ENCODE peak calls at places on chromosomes 7 and 10, in five cellular contexts. One of them, this sample, is unnamed.
A peak's percentile ranks its signal among the peaks of the same experiment; 100 is the strongest.

GRCh38 chr10:124534231-124534798 is 72.7 kb downstream of the LHPP start:
- DNase-seq in A549: no peak
- DNase-seq in upper lobe of right lung: no peak
- DNase-seq in PC-9: peak; percentile 11
- DNase-seq in body of pancreas: peak; percentile 37
- DNase-seq in this sample: no peak

GRCh38 chr10:81914736-81915510 is 39.9 kb downstream of the NRG3 start:
- DNase-seq in PC-9: no peak
- DNase-seq in A549: no peak
- DNase-seq in upper lobe of right lung: no peak
- DNase-seq in body of pancreas: no peak
- DNase-seq in this sample: no peak

GRCh38 chr7:105982388-105982787 is 19.3 kb downstream of the CDHR3 start:
- DNase-seq in A549: no peak
- DNase-seq in PC-9: no peak
- DNase-seq in body of pancreas: no peak
- DNase-seq in upper lobe of right lung: no peak
- DNase-seq in this sample: no peak

GRCh38 chr10:24952146-24952700 is at the start of gene PRTFDC1:
- DNase-seq in A549: peak; percentile 60
- DNase-seq in body of pancreas: peak; percentile 17
- DNase-seq in PC-9: peak; percentile 39
- DNase-seq in upper lobe of right lung: peak; percentile 72
- DNase-seq in this sample: no peak

GRCh38 chr10:126499744-126500143 is 111.5 kb upstream of the ADAM12 start:
- DNase-seq in PC-9: no peak
- DNase-seq in upper lobe of right lung: no peak
- DNase-seq in A549: no peak
- DNase-seq in body of pancreas: no peak
- DNase-seq in this sample: no peak

GRCh38 chr10:43138757-43139241 is 554 bp downstream of the CSGALNACT2 start:
- DNase-seq in upper lobe of right lung: no peak
- DNase-seq in PC-9: peak; percentile 23
- DNase-seq in A549: peak; percentile 38
- DNase-seq in body of pancreas: peak; percentile 28
- DNase-seq in this sample: no peak

GRCh38 chr10:7520496-7521485 is 110.0 kb upstream of the SFMBT2 start:
- DNase-seq in PC-9: no peak
- DNase-seq in A549: no peak
- DNase-seq in upper lobe of right lung: no peak
- DNase-seq in body of pancreas: no peak
- DNase-seq in this sample: no peak

GRCh38 chr7:12570148-12570528 is 382 bp upstream of the SCIN start:
- DNase-seq in A549: peak; percentile 6
- DNase-seq in upper lobe of right lung: peak; percentile 72
- DNase-seq in PC-9: peak; percentile 58
- DNase-seq in body of pancreas: peak; percentile 27
- DNase-seq in this sample: no peak

GRCh38 chr7:47400741-47401206 is 181.1 kb downstream of the TNS3 start:
- DNase-seq in A549: no peak
- DNase-seq in body of pancreas: no peak
- DNase-seq in PC-9: no peak
- DNase-seq in upper lobe of right lung: peak; percentile 48
- DNase-seq in this sample: no peak

GRCh38 chr7:94654764-94655561 is 970 bp downstream of the SGCE start:
- DNase-seq in A549: no peak
- DNase-seq in body of pancreas: peak; percentile 25
- DNase-seq in PC-9: peak; percentile 19
- DNase-seq in upper lobe of right lung: no peak
- DNase-seq in this sample: no peak

GRCh38 chr7:26861050-26861449 is 3.3 kb downstream of the SKAP2 start:
- DNase-seq in A549: no peak
- DNase-seq in upper lobe of right lung: no peak
- DNase-seq in PC-9: no peak
- DNase-seq in body of pancreas: no peak
- DNase-seq in this sample: no peak

GRCh38 chr7:140899883-140900282 is 24.8 kb downstream of the BRAF start:
- DNase-seq in upper lobe of right lung: no peak
- DNase-seq in PC-9: no peak
- DNase-seq in A549: no peak
- DNase-seq in body of pancreas: no peak
- DNase-seq in this sample: no peak

GRCh38 chr10:126243306-126243705 is 145.0 kb downstream of the ADAM12 start:
- DNase-seq in A549: no peak
- DNase-seq in upper lobe of right lung: no peak
- DNase-seq in PC-9: no peak
- DNase-seq in body of pancreas: no peak
- DNase-seq in this sample: no peak

GRCh38 chr7:2527505-2528464 is 8.2 kb downstream of the LFNG start:
- DNase-seq in upper lobe of right lung: no peak
- DNase-seq in body of pancreas: no peak
- DNase-seq in A549: peak; percentile 71
- DNase-seq in PC-9: peak; percentile 83
- DNase-seq in this sample: no peak

DNA sequence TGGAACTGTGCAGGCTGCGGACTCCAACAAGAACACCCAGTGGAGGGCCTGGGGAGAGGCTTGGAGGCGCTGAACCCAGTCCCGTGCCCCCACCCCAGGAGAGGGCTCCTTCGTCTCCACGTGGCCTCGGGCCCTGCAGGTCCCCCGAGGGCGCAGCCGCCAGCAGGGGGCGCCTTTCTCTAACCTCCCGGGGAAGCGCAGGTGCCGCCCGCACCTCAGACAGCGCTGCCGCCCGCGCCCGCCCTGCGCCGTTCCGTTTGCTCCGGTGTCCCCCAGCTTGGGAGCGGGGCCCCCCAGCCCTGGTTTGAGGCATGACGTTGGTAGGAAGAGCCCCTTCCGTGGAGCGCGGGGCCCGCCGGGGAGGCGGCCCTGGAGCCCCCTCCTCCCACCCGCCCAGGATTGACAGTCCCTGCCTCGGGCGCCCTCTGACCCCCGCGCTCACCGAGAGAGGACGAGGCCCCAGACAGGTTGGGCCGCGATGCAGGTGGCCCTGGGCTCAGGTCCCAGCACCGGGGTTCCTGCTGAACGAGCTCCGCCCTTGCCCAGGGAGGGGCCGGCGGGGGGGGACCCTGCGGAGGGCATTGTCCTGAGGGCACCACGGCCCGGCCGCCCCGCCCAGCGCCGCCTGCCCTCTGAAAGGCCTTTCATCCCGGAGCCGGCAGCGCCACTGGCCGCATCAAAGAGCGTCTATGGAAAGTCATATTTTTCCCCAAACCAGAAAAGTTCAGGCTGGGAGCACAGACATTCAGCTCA is 42.9 kb downstream of the FOXL3 start:
- DNase-seq in upper lobe of right lung: peak; percentile 94
- DNase-seq in body of pancreas: peak; percentile 90
- DNase-seq in A549: peak; percentile 81
- DNase-seq in PC-9: peak; percentile 91
- DNase-seq in this sample: no peak
- TF ChIP-seq CTCF in upper lobe of right lung: peak; percentile 91
- TF ChIP-seq CTCF in body of pancreas: peak; percentile 92
- TF ChIP-seq CTCF in A549: peak; percentile 88
- TF ChIP-seq CTCF in PC-9: peak; percentile 87
- TF ChIP-seq CTCF in this sample: peak; percentile 78

GRCh38 chr10:101120884-101121660 is 10.0 kb upstream of the TLX1 start:
- DNase-seq in body of pancreas: no peak
- DNase-seq in A549: no peak
- DNase-seq in upper lobe of right lung: no peak
- DNase-seq in PC-9: no peak
- DNase-seq in this sample: no peak

GRCh38 chr10:101121661-101122045 is 9.4 kb upstream of the TLX1 start:
- DNase-seq in A549: no peak
- DNase-seq in body of pancreas: no peak
- DNase-seq in PC-9: no peak
- DNase-seq in upper lobe of right lung: no peak
- DNase-seq in this sample: no peak

GRCh38 chr10:101123085-101123814 is 7.8 kb upstream of the TLX1 start:
- DNase-seq in upper lobe of right lung: no peak
- DNase-seq in PC-9: peak; percentile 9
- DNase-seq in body of pancreas: no peak
- DNase-seq in A549: no peak
- DNase-seq in this sample: no peak

GRCh38 chr10:101123815-101124617 is 7.1 kb upstream of the TLX1 start:
- DNase-seq in body of pancreas: no peak
- DNase-seq in PC-9: no peak
- DNase-seq in upper lobe of right lung: peak; percentile 36
- DNase-seq in A549: no peak
- DNase-seq in this sample: no peak

GRCh38 chr10:101122270-101123084 is 8.6 kb upstream of the TLX1 start:
- DNase-seq in PC-9: no peak
- DNase-seq in body of pancreas: no peak
- DNase-seq in A549: no peak
- DNase-seq in upper lobe of right lung: no peak
- DNase-seq in this sample: no peak
- H3K4me3 ChIP-seq in PC-9: no peak overlapping the region
- H3K4me3 ChIP-seq in body of pancreas: no peak overlapping the region
- H3K4me3 ChIP-seq in A549: no peak overlapping the region
- H3K4me3 ChIP-seq in upper lobe of right lung: no peak overlapping the region
- H3K4me3 ChIP-seq in this sample: no peak overlapping the region

GRCh38 chr7:31372538-31372937 is 32.0 kb upstream of the NEUROD6 start:
- DNase-seq in body of pancreas: no peak
- DNase-seq in PC-9: no peak
- DNase-seq in upper lobe of right lung: no peak
- DNase-seq in A549: no peak
- DNase-seq in this sample: no peak

GRCh38 chr7:31371621-31372020 is 31.1 kb upstream of the NEUROD6 start:
- DNase-seq in upper lobe of right lung: no peak
- DNase-seq in A549: no peak
- DNase-seq in PC-9: no peak
- DNase-seq in body of pancreas: no peak
- DNase-seq in this sample: no peak

GRCh38 chr7:31368620-31369019 is 28.1 kb upstream of the NEUROD6 start:
- DNase-seq in PC-9: no peak
- DNase-seq in upper lobe of right lung: no peak
- DNase-seq in body of pancreas: no peak
- DNase-seq in A549: no peak
- DNase-seq in this sample: no peak

GRCh38 chr7:31370610-31371009 is 30.1 kb upstream of the NEUROD6 start:
- DNase-seq in upper lobe of right lung: no peak
- DNase-seq in A549: no peak
- DNase-seq in body of pancreas: no peak
- DNase-seq in PC-9: no peak
- DNase-seq in this sample: no peak

GRCh38 chr7:31373337-31374289 is 33.1 kb upstream of the NEUROD6 start:
- DNase-seq in body of pancreas: peak; percentile 63
- DNase-seq in upper lobe of right lung: no peak
- DNase-seq in A549: peak; percentile 76
- DNase-seq in PC-9: peak; percentile 62
- DNase-seq in this sample: peak; percentile 12
- TF ChIP-seq CTCF in body of pancreas: peak; percentile 62
- TF ChIP-seq CTCF in upper lobe of right lung: peak; percentile 57
- TF ChIP-seq CTCF in A549: peak; percentile 91
- TF ChIP-seq CTCF in PC-9: peak; percentile 92
- TF ChIP-seq CTCF in this sample: peak; percentile 89

GRCh38 chr10:110011679-110012078 is 3.9 kb downstream of the ADD3 start:
- DNase-seq in body of pancreas: no peak
- DNase-seq in A549: no peak
- DNase-seq in upper lobe of right lung: no peak
- DNase-seq in PC-9: no peak
- DNase-seq in this sample: no peak

GRCh38 chr10:110008518-110009339 is 945 bp downstream of the ADD3 start:
- DNase-seq in upper lobe of right lung: peak; percentile 69
- DNase-seq in PC-9: peak; percentile 25
- DNase-seq in A549: peak; percentile 13
- DNase-seq in body of pancreas: peak; percentile 82
- DNase-seq in this sample: no peak

GRCh38 chr10:110007701-110008517 is at the start of gene ADD3:
- DNase-seq in A549: peak; percentile 74
- DNase-seq in upper lobe of right lung: peak; percentile 95
- DNase-seq in PC-9: peak; percentile 79
- DNase-seq in body of pancreas: peak; percentile 92
- DNase-seq in this sample: no peak

GRCh38 chr10:110007171-110007700 is 548 bp upstream of the ADD3 start:
- DNase-seq in A549: peak; percentile 35
- DNase-seq in PC-9: no peak
- DNase-seq in upper lobe of right lung: no peak
- DNase-seq in body of pancreas: no peak
- DNase-seq in this sample: no peak

GRCh38 chr10:110010076-110011069 is 2.6 kb downstream of the ADD3 start:
- DNase-seq in body of pancreas: no peak
- DNase-seq in upper lobe of right lung: no peak
- DNase-seq in A549: no peak
- DNase-seq in PC-9: no peak
- DNase-seq in this sample: no peak
- H3K4me3 ChIP-seq in body of pancreas: no peak overlapping the region
- H3K4me3 ChIP-seq in upper lobe of right lung: peak overlapping the region; percentile 93
- H3K4me3 ChIP-seq in A549: no peak overlapping the region
- H3K4me3 ChIP-seq in PC-9: peak overlapping the region; percentile 91
- H3K4me3 ChIP-seq in this sample: peak overlapping the region; percentile 87

GRCh38 chr10:90712529-90712928 is 145.3 kb downstream of the HTR7 start:
- DNase-seq in body of pancreas: no peak
- DNase-seq in upper lobe of right lung: no peak
- DNase-seq in PC-9: no peak
- DNase-seq in A549: no peak
- DNase-seq in this sample: no peak
- TF ChIP-seq CTCF in body of pancreas: no peak
- TF ChIP-seq CTCF in upper lobe of right lung: no peak
- TF ChIP-seq CTCF in PC-9: no peak
- TF ChIP-seq CTCF in A549: no peak
- TF ChIP-seq CTCF in this sample: no peak

DNA sequence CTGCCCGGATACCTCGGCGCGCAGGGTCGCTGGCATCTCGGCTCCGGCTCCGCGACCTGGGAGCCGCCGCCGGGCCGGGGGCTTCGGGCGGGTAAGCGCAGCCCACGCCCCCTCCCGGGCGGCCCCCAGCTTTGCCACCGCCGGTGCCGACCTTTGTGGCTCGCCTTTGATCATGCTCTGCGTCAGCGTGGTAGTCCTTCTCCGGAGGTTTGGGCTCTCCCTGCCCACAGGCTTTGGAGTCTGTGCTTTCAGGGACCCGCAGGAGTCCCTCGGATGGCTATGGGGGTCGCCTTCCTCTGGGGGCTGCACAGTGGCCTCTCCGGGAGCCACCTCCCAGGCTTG is 7.3 kb downstream of the ATP6V1F start:
- DNase-seq in body of pancreas: no peak
- DNase-seq in upper lobe of right lung: no peak
- DNase-seq in A549: no peak
- DNase-seq in PC-9: no peak
- DNase-seq in this sample: no peak
- H3K4me3 ChIP-seq in body of pancreas: peak overlapping the region; percentile 48
- H3K4me3 ChIP-seq in upper lobe of right lung: peak overlapping the region; percentile 61
- H3K4me3 ChIP-seq in A549: peak overlapping the region; percentile 47
- H3K4me3 ChIP-seq in PC-9: no peak overlapping the region
- H3K4me3 ChIP-seq in this sample: peak overlapping the region; percentile 58

This sample was measured in epithelial cell of proximal tubule.